ENCODE peak calls at places on chromosomes 12 and 14, in four cellular contexts. Y is OCI-LY7, F is cardiac fibroblast, A is pancreas. K is an unnamed sample.
A peak's percentile ranks its signal among the peaks of the same experiment; 100 is the strongest.

GRCh38 chr14:94702629-94703028 is 67.3 kb downstream of the GSC start:
- DNase-seq in F (no peak), A (no peak), Y (no peak), K (no peak)

GRCh38 chr14:22423958-22424357 is 165.1 kb downstream of the DAD1 start:
- DNase-seq in A (no peak), F (no peak), Y (no peak), K (no peak)

GRCh38 chr14:31229638-31230229 is 22.1 kb upstream of the HECTD1 start:
- DNase-seq in A (peak; percentile 91), Y (no peak), F (peak; percentile 98), K (no peak)

GRCh38 chr12:76199808-76200207 is 115.3 kb upstream of the NAP1L1 start:
- DNase-seq in A (no peak), F (peak; percentile 74), Y (no peak), K (no peak)

GRCh38 chr12:51351913-51352532 is 5.5 kb upstream of the CELA1 start:
- DNase-seq in A (peak; percentile 64), Y (peak; percentile 48), F (peak; percentile 80), K (no peak)

GRCh38 chr12:52211716-52212585 is 20.1 kb upstream of the KRT80 start:
- DNase-seq in A (no peak), F (no peak), Y (no peak), K (no peak)

GRCh38 chr14:81406863-81407262 is 6.7 kb upstream of the STON2 start:
- DNase-seq in A (no peak), F (peak; percentile 76), Y (no peak), K (no peak)

GRCh38 chr14:64764641-64765520 is 60.7 kb downstream of the PLEKHG3 start:
- DNase-seq in F (peak; percentile 71), A (peak; percentile 59), Y (peak; percentile 56), K (peak; percentile 30)

GRCh38 chr12:123494124-123494843 is 36.3 kb downstream of the SNRNP35 start:
- DNase-seq in A (no peak), Y (no peak), F (no peak), K (no peak)

GRCh38 chr12:3661028-3661427 is 91.9 kb downstream of the CRACR2A start:
- DNase-seq in A (peak; percentile 8), F (no peak), Y (no peak), K (no peak)

GRCh38 chr12:8948711-8949524 is 527 bp downstream of the M6PR start:
- DNase-seq in Y (peak; percentile 48), A (no peak), F (peak; percentile 49), K (peak; percentile 27)

GRCh38 chr12:18932715-18933114 is 194.8 kb downstream of the CAPZA3 start:
- DNase-seq in A (no peak), Y (no peak), F (peak; percentile 14), K (no peak)

GRCh38 chr12:19525236-19525635 is 85.9 kb downstream of the AEBP2 start:
- DNase-seq in A (no peak), Y (no peak), F (no peak), K (no peak)

GRCh38 chr12:67582238-67582834 is 66.2 kb upstream of the DYRK2 start:
- DNase-seq in Y (no peak), F (no peak), A (no peak), K (no peak)

GRCh38 chr12:132154941-132155770 is 10.9 kb downstream of the NOC4L start:
- DNase-seq in A (no peak), F (no peak), Y (no peak), K (no peak)

GRCh38 chr12:132152411-132152821 is 8.2 kb downstream of the NOC4L start:
- DNase-seq in A (no peak), Y (no peak), F (no peak), K (no peak)

GRCh38 chr12:132154341-132154761 is 10.1 kb downstream of the NOC4L start:
- DNase-seq in F (no peak), A (no peak), Y (no peak), K (no peak)

GRCh38 chr12:132152921-132153321 is 8.7 kb downstream of the NOC4L start:
- DNase-seq in F (no peak), Y (no peak), A (no peak), K (no peak)

DNA sequence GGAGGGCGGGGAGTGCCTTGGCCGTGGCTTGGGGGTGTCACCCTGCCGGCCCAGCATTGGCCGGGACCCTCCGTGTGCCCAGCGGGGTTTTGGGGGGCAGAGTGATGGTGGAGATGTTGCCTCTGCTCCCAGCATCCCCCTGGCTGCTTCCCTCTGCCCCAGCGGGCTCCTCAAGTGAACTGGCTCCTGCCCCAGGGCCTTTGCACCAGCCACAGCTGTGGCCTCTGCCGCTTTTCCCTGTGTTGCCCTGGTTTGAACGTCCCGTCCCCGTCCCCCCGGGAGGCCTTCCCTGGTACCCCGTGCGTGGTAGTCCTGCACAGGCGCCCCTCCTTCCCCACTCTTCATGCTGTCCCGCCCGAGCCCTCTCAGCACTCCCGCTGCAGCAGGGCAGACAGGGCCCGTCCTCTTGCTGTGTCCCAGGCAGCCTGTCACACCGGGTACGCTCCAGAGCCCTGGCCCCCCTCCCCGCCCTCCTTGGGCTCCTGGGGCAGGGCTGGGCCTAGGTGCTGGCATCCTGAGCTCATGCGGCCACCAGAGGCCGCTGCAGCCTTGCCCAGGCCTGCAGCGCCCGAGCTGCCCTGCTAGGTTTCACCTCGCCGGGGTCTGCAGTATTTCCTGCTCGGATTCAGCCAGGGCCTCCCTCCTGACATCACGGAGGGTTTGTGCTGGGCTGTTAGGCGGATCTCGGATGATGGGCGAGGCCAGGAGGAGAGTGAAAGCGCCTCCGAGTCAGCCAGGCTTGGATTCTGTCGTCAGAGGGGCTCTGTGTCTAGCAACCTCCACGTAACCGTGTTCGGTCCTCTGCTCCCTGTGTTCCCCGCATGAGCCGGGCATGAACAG is 9.5 kb downstream of the NOC4L start:
- DNase-seq in A (peak; percentile 43), Y (peak; percentile 76), F (peak; percentile 68), K (peak; percentile 46)
- H3K4me3 ChIP-seq in A (no peak overlapping the region), Y (no peak overlapping the region), F (no peak overlapping the region), K (peak overlapping the region; percentile 5)

GRCh38 chr12:113462880-113463745 is 8.6 kb downstream of the LHX5 start:
- DNase-seq in A (no peak), Y (no peak), F (no peak), K (no peak)

GRCh38 chr12:113459981-113460380 is 11.7 kb downstream of the LHX5 start:
- DNase-seq in A (no peak), Y (no peak), F (no peak), K (no peak)

GRCh38 chr12:113462117-113462774 is 9.4 kb downstream of the LHX5 start:
- DNase-seq in Y (peak; percentile 61), F (peak; percentile 81), A (peak; percentile 68), K (peak; percentile 31)

GRCh38 chr12:113463746-113464743 is 7.6 kb downstream of the LHX5 start:
- DNase-seq in F (peak; percentile 34), A (no peak), Y (no peak), K (no peak)

GRCh38 chr12:113461666-113462065 is 10.0 kb downstream of the LHX5 start:
- DNase-seq in A (no peak), Y (peak; percentile 67), F (peak; percentile 33), K (no peak)
- TF ChIP-seq CTCF in A (no peak), Y (peak; percentile 78), F (peak; percentile 60), K (peak; percentile 29)

GRCh38 chr12:15322164-15323054 is at the start of gene PTPRO:
- DNase-seq in Y (no peak), A (no peak), F (peak; percentile 14), K (no peak)
- H3K4me3 ChIP-seq in Y (no peak within 1 kb of the TSS), A (peak within 1 kb of the TSS; percentile 11), F (no peak within 1 kb of the TSS), K (no peak within 1 kb of the TSS)

GRCh38 chr12:65647074-65647473 is 177.2 kb upstream of the HMGA2 start:
- DNase-seq in A (no peak), F (no peak), Y (no peak), K (no peak)

GRCh38 chr12:65643171-65643570 is 181.1 kb upstream of the HMGA2 start:
- DNase-seq in Y (no peak), A (no peak), F (peak; percentile 70), K (no peak)

GRCh38 chr12:65646127-65646643 is 178.1 kb upstream of the HMGA2 start:
- DNase-seq in A (no peak), F (no peak), Y (no peak), K (no peak)

GRCh38 chr12:65642006-65642695 is 182.1 kb upstream of the HMGA2 start:
- DNase-seq in F (no peak), Y (no peak), A (no peak), K (no peak)

DNA sequence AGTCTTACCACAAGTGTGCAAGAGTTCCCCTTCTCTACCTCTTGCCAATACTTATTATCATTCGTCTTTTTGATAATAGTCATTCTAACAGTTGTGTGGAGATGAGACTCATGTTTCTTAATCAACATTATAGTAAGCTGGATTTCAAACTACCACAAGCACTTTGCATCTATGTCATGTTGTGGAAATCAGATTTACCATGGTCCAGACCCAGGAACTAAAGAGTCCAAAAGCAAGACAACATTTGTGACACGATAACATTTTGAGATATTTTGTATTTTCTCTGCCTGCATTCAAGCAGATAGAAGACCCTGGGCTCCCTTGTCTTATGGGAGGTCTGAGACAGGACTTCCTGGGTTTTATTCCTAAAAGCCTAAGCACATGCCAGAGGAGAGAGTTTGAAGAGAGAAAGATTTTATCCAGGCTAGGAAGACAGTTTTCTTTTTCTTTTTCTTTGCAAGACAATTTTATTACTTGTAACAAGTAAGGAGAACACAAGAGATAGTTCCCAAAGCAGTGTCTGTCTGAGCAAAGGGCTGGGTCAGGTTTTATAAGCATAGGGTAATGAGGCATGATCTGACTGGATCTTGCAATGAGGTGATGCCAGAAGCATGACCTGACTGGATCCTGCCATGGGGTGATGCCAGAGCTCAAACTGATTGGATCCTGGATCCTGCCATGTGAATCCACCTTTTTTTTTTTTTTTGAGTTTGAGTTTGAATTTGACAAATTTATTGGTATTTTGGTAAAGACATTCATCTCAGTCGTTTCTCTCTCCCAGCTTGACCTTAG is 180.5 kb upstream of the HMGA2 start:
- DNase-seq in A (no peak), F (peak; percentile 92), Y (no peak), K (no peak)
- TF ChIP-seq CTCF in A (no peak), F (no peak), Y (no peak), K (no peak)

GRCh38 chr12:30823140-30823669 is 68.5 kb upstream of the CAPRIN2 start:
- DNase-seq in Y (no peak), F (peak; percentile 32), A (no peak), K (no peak)

GRCh38 chr12:30823764-30824163 is 69.0 kb upstream of the CAPRIN2 start:
- DNase-seq in A (no peak), Y (no peak), F (no peak), K (no peak)

GRCh38 chr12:30824311-30824710 is 69.6 kb upstream of the CAPRIN2 start:
- DNase-seq in Y (no peak), A (no peak), F (no peak), K (no peak)

GRCh38 chr12:30820406-30820946 is 65.7 kb upstream of the CAPRIN2 start:
- DNase-seq in Y (no peak), F (no peak), A (no peak), K (no peak)

DNA sequence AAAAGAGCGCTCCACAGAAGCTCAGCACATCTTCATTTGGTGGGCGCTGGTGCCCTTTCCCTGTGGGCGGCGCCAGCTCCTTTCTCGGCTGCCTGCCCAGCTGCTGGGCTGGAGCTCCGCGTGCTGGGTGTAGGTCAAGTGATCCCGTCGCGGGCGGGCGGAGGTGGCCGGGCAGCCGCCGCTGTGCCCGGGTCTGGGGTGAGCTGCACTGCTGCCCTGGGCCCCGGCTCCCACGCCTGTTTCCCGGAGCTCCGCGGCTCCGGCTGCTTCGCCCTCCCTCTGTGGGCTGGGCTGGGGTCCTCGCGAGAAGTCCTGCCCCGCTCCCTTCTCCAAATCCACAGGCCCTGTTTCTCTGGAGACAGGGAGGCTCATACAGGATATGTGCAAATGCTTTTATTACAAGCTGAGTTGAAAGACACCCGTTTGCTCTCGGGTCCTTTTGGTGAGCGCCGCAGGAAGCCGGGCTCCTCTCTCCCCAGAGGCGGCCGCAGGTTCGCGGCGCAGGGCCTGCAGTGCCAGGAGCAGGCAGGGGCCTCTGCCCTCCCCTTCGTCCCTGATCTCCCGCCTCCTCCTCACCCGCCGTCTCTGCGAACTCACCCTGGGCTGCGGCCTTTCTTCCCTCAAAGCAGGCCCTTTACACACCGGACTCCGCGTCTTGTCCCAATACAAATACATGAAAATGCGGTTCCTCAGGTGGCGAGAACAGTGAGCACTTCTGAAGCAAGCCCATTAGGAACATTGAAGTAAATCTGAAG is 67.8 kb upstream of the CAPRIN2 start:
- DNase-seq in F (peak; percentile 63), Y (no peak), A (peak; percentile 38), K (peak; percentile 67)
- H3K4me3 ChIP-seq in F (peak overlapping the region; percentile 25), Y (no peak overlapping the region), A (peak overlapping the region; percentile 19), K (peak overlapping the region; percentile 27)

GRCh38 chr12:4899361-4899760 is 10.3 kb upstream of the KCNA1 start:
- DNase-seq in F (no peak), A (no peak), Y (no peak), K (no peak)
- TF ChIP-seq CTCF in F (no peak), A (no peak), Y (peak; percentile 52), K (no peak)

K was measured in MM.1S.